ENCODE peak calls at places on chromosome 7, in nine cellular contexts. W, M, P, C, S, I, V, D and H are unnamed samples.

GRCh38 chr7:153258686-153259085 is 499.1 kb downstream of the ACTR3B start:
- DNase-seq in W (no peak), M (no peak), P (no peak), C (no peak), S (no peak), I (no peak), V (no peak), D (no peak), H (no peak)

GRCh38 chr7:134514106-134514505 is 13.3 kb upstream of the AKR1B10 start:
- DNase-seq in W (no peak), M (no peak), P (peak), C (no peak), S (no peak), I (no peak), V (no peak), D (no peak), H (no peak)

GRCh38 chr7:26664735-26665420 is 199.5 kb downstream of the SKAP2 start:
- DNase-seq in W (no peak), M (peak), P (peak), C (no peak), S (no peak), I (peak), V (no peak), D (peak), H (peak)

GRCh38 chr7:139109188-139109982 is at the start of gene ZC3HAV1:
- DNase-seq in W (peak), M (peak), P (peak), C (peak), S (peak), I (peak), V (no peak), D (peak), H (peak)

GRCh38 chr7:40374575-40374974 is 239.8 kb downstream of the SUGCT start:
- DNase-seq in W (no peak), M (no peak), P (peak), C (no peak), S (no peak), I (no peak), V (no peak), D (no peak), H (no peak)

GRCh38 chr7:29557954-29558353 is 5.7 kb upstream of the PRR15 start:
- DNase-seq in W (no peak), M (no peak), P (peak), C (peak), S (no peak), I (peak), V (no peak), D (peak), H (no peak)

GRCh38 chr7:2168612-2169312 is 64.0 kb downstream of the MAD1L1 start:
- DNase-seq in W (no peak), M (no peak), P (no peak), C (no peak), S (no peak), I (no peak), V (no peak), D (peak), H (no peak)

GRCh38 chr7:41449694-41450093 is 253.2 kb downstream of the INHBA start:
- DNase-seq in W (no peak), M (no peak), P (no peak), C (no peak), S (no peak), I (no peak), V (no peak), D (no peak), H (no peak)

GRCh38 chr7:143147070-143147469 is 15.2 kb downstream of the PIP start:
- DNase-seq in W (no peak), M (no peak), P (no peak), C (no peak), S (no peak), I (no peak), V (no peak), D (no peak), H (no peak)